ENCODE peak calls at places on chromosomes 16 and 17, in four cellular contexts. D is HL-60, R is GM12878, F is K562. U is an unnamed sample.

GRCh38 chr17:75565618-75566017 is 22.0 kb upstream of the MYO15B start:
- DNase-seq in D (no peak), R (no peak), F (no peak), U (no peak)

GRCh38 chr17:78001182-78001581 is 42.7 kb downstream of the TNRC6C start:
- DNase-seq in D (no peak), R (no peak), F (no peak), U (no peak)

GRCh38 chr16:76854234-76854633 is 336.8 kb upstream of the MON1B start:
- DNase-seq in D (no peak), R (no peak), F (no peak), U (no peak)

GRCh38 chr17:14245002-14245401 is 8.3 kb upstream of the CDRT15 start:
- DNase-seq in D (no peak), R (no peak), F (no peak), U (no peak)

GRCh38 chr17:10292057-10292931 is 80.5 kb downstream of the MYH13 start:
- DNase-seq in D (no peak), R (peak; percentile 20), F (no peak), U (no peak)

GRCh38 chr17:79005063-79005861 is 4.3 kb downstream of the CANT1 start:
- DNase-seq in D (no peak), R (no peak), F (no peak), U (no peak)

GRCh38 chr16:1723450-1724147 is 17.6 kb downstream of the MAPK8IP3 start:
- DNase-seq in D (peak; percentile 46), R (no peak), F (peak; percentile 55), U (no peak)

GRCh38 chr16:3112881-3113574 is 642 bp downstream of the ZNF205 start:
- DNase-seq in D (no peak), R (no peak), F (no peak), U (no peak)

GRCh38 chr16:76946879-76947278 is 244.1 kb upstream of the MON1B start:
- DNase-seq in D (no peak), R (no peak), F (peak; percentile 53), U (no peak)

GRCh38 chr16:11793840-11794239 is 3.2 kb downstream of the ZC3H7A start:
- DNase-seq in D (no peak), R (no peak), F (peak; percentile 51), U (no peak)

DNA sequence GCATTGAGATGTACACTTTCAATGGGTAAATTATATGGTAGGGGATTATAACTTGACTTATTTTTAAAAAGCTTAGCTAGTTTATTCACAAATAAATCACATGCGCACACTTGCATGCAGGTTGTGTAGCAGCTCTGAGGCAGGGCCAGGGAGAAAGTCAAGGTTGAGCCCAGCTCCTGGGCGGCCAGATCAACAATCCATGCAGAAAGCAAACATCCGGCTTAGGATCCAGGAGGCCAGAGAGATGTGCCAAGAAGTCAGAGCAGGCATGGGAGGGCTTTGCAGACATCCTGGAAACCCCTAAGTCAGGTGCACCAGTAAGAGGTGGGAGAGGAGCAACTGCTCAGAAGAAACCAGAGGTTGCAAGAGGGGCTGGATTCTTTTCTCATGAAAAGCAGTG is 186.5 kb downstream of the AXIN2 start:
- DNase-seq in D (no peak), R (no peak), F (no peak), U (no peak)
- TF ChIP-seq SPI1 in D (no peak), R (no peak), F (no peak), U (no peak)

DNA sequence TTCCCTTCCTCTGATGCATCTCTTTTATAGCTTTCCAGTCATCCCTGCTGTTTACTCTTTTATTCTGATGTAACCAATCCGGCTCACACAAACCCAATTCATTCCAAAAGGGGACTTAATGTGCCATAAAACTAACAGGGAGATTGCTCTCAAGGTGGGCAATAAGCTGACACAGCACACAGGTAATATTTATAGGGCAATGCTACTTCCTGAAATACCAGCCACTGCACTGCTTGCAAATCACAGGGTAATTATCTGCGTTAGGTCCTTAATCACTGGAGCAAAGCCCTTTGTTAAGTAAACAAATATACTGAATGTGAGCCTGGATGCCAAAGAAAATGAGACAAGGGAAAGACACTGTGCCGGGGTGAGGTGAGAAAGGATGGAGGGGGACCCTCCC is 23.3 kb upstream of the CA10 start:
- DNase-seq in D (no peak), R (no peak), F (no peak), U (no peak)
- TF ChIP-seq SPI1 in D (no peak), R (no peak), F (no peak), U (no peak)

GRCh38 chr16:86512860-86513470 is 2.6 kb downstream of the FOXF1 start:
- DNase-seq in D (no peak), R (no peak), F (no peak), U (no peak)
- TF ChIP-seq SPI1 in D (no peak), R (no peak), F (no peak), U (no peak)

GRCh38 chr16:57994778-57995177 is 5.7 kb downstream of the ZNF319 start:
- DNase-seq in D (peak; percentile 88), R (no peak), F (peak; percentile 77), U (peak; percentile 62)
- TF ChIP-seq SPI1 in D (peak; percentile 51), R (no peak), F (peak; percentile 55), U (peak; percentile 41)

GRCh38 chr17:44522883-44523671 is 19.9 kb upstream of the GPATCH8 start:
- DNase-seq in D (peak; percentile 87), R (peak; percentile 46), F (peak; percentile 81), U (peak; percentile 65)
- TF ChIP-seq SPI1 in D (no peak), R (no peak), F (no peak), U (no peak)

DNA sequence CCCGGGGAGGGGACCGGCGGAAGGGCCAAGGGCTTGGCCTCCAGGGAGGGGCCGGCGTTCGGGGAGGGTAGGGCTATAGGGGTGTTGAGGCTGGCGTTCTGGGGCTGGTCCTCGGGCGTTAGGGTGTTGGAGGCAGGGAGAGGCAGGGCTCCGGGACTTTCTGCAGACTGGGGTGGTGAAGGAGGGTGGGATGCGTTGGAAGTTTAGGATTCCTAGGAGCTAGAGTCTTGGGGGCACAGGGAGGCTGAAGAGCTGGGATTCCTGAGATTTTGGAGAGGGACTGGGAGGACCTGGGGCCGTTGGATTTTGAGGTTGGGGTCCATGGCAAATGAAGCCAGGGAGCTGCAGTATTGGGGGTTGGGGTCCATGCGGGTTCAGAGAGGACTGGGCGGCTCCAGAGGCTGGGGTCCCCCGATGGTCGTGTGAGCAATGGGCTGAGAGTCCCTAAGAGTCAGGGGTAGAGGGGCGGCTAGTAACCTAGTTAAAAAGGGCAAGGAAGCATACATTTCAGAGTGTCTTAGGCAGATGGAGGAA is 740 bp downstream of the NFATC2IP start:
- DNase-seq in D (no peak), R (no peak), F (peak; percentile 73), U (no peak)
- TF ChIP-seq SPI1 in D (no peak), R (no peak), F (no peak), U (no peak)